ENCODE peak calls at places on chromosomes 11 and 22, in nine cellular contexts. One of them, this sample, is unnamed.

GRCh38 chr11:70327717-70328116 is 57.2 kb downstream of the PPFIA1 start:
- DNase-seq in IMR-90: no peak
- DNase-seq in transverse colon: no peak
- DNase-seq in vagina: no peak
- DNase-seq in right lobe of liver: no peak
- DNase-seq in uterus: no peak
- DNase-seq in gastrocnemius medialis: no peak
- DNase-seq in adrenal gland: peak; percentile 13
- DNase-seq in HCT116: no peak
- DNase-seq in this sample: no peak

GRCh38 chr11:7512525-7513209 is 1.1 kb upstream of the PPFIBP2 start:
- DNase-seq in IMR-90: no peak
- DNase-seq in transverse colon: peak; percentile 80
- DNase-seq in vagina: no peak
- DNase-seq in right lobe of liver: peak; percentile 68
- DNase-seq in uterus: peak; percentile 58
- DNase-seq in gastrocnemius medialis: peak; percentile 82
- DNase-seq in adrenal gland: peak; percentile 88
- DNase-seq in HCT116: no peak
- DNase-seq in this sample: peak; percentile 59

GRCh38 chr11:9688716-9689511 is 25.0 kb downstream of the SWAP70 start:
- DNase-seq in IMR-90: peak; percentile 81
- DNase-seq in transverse colon: no peak
- DNase-seq in vagina: no peak
- DNase-seq in right lobe of liver: no peak
- DNase-seq in uterus: no peak
- DNase-seq in gastrocnemius medialis: no peak
- DNase-seq in adrenal gland: peak; percentile 65
- DNase-seq in HCT116: no peak
- DNase-seq in this sample: no peak

GRCh38 chr11:19769820-19770219 is 57.2 kb downstream of the NAV2 start:
- DNase-seq in IMR-90: peak; percentile 66
- DNase-seq in transverse colon: no peak
- DNase-seq in vagina: no peak
- DNase-seq in right lobe of liver: no peak
- DNase-seq in uterus: no peak
- DNase-seq in gastrocnemius medialis: no peak
- DNase-seq in adrenal gland: no peak
- DNase-seq in HCT116: no peak
- DNase-seq in this sample: no peak

GRCh38 chr22:50678651-50679521 is 6.3 kb downstream of the SHANK3 start:
- DNase-seq in IMR-90: no peak
- DNase-seq in transverse colon: no peak
- DNase-seq in vagina: no peak
- DNase-seq in right lobe of liver: no peak
- DNase-seq in uterus: no peak
- DNase-seq in gastrocnemius medialis: no peak
- DNase-seq in adrenal gland: peak; percentile 39
- DNase-seq in HCT116: no peak
- DNase-seq in this sample: no peak

GRCh38 chr22:39278040-39278439 is 33.3 kb upstream of the PDGFB start:
- DNase-seq in IMR-90: peak; percentile 53
- DNase-seq in transverse colon: no peak
- DNase-seq in vagina: no peak
- DNase-seq in right lobe of liver: peak; percentile 62
- DNase-seq in uterus: no peak
- DNase-seq in gastrocnemius medialis: peak; percentile 34
- DNase-seq in adrenal gland: peak; percentile 68
- DNase-seq in HCT116: no peak
- DNase-seq in this sample: no peak

GRCh38 chr11:123062892-123063395 is 1.0 kb upstream of the HSPA8 start:
- DNase-seq in IMR-90: peak; percentile 38
- DNase-seq in transverse colon: no peak
- DNase-seq in vagina: no peak
- DNase-seq in right lobe of liver: no peak
- DNase-seq in uterus: no peak
- DNase-seq in gastrocnemius medialis: no peak
- DNase-seq in adrenal gland: no peak
- DNase-seq in HCT116: no peak
- DNase-seq in this sample: no peak

GRCh38 chr11:127006311-127006710 is 5.7 kb upstream of the KIRREL3 start:
- DNase-seq in IMR-90: peak; percentile 55
- DNase-seq in transverse colon: no peak
- DNase-seq in vagina: no peak
- DNase-seq in right lobe of liver: no peak
- DNase-seq in uterus: no peak
- DNase-seq in gastrocnemius medialis: no peak
- DNase-seq in adrenal gland: no peak
- DNase-seq in HCT116: no peak
- DNase-seq in this sample: no peak

GRCh38 chr11:83206221-83206620 is 12.7 kb downstream of the ANKRD42 start:
- DNase-seq in IMR-90: no peak
- DNase-seq in transverse colon: no peak
- DNase-seq in vagina: no peak
- DNase-seq in right lobe of liver: no peak
- DNase-seq in uterus: no peak
- DNase-seq in gastrocnemius medialis: no peak
- DNase-seq in adrenal gland: no peak
- DNase-seq in HCT116: no peak
- DNase-seq in this sample: no peak

GRCh38 chr11:83206771-83207413 is 13.4 kb downstream of the ANKRD42 start:
- DNase-seq in IMR-90: no peak
- DNase-seq in transverse colon: no peak
- DNase-seq in vagina: no peak
- DNase-seq in right lobe of liver: no peak
- DNase-seq in uterus: no peak
- DNase-seq in gastrocnemius medialis: no peak
- DNase-seq in adrenal gland: no peak
- DNase-seq in HCT116: no peak
- DNase-seq in this sample: no peak
- H3K9me3 ChIP-seq in IMR-90: no peaks in the 10 kb centered on the region
- H3K9me3 ChIP-seq in transverse colon: no peaks in the 10 kb centered on the region
- H3K9me3 ChIP-seq in vagina: no peaks in the 10 kb centered on the region
- H3K9me3 ChIP-seq in right lobe of liver: no peaks in the 10 kb centered on the region
- H3K9me3 ChIP-seq in uterus: no peaks in the 10 kb centered on the region
- H3K9me3 ChIP-seq in gastrocnemius medialis: no peaks in the 10 kb centered on the region
- H3K9me3 ChIP-seq in adrenal gland: no peaks in the 10 kb centered on the region
- H3K9me3 ChIP-seq in HCT116: no peaks in the 10 kb centered on the region
- H3K9me3 ChIP-seq in this sample: no peaks in the 10 kb centered on the region

GRCh38 chr22:36480941-36481392 is 473 bp downstream of the TXN2 start:
- DNase-seq in IMR-90: no peak
- DNase-seq in transverse colon: no peak
- DNase-seq in vagina: no peak
- DNase-seq in right lobe of liver: no peak
- DNase-seq in uterus: no peak
- DNase-seq in gastrocnemius medialis: no peak
- DNase-seq in adrenal gland: no peak
- DNase-seq in HCT116: no peak
- DNase-seq in this sample: no peak

GRCh38 chr22:36486619-36487384 is 5.4 kb upstream of the TXN2 start:
- DNase-seq in IMR-90: peak; percentile 68
- DNase-seq in transverse colon: peak; percentile 58
- DNase-seq in vagina: no peak
- DNase-seq in right lobe of liver: no peak
- DNase-seq in uterus: no peak
- DNase-seq in gastrocnemius medialis: no peak
- DNase-seq in adrenal gland: peak; percentile 77
- DNase-seq in HCT116: no peak
- DNase-seq in this sample: no peak

GRCh38 chr22:36478966-36479365 is 2.5 kb downstream of the TXN2 start:
- DNase-seq in IMR-90: no peak
- DNase-seq in transverse colon: no peak
- DNase-seq in vagina: no peak
- DNase-seq in right lobe of liver: no peak
- DNase-seq in uterus: no peak
- DNase-seq in gastrocnemius medialis: no peak
- DNase-seq in adrenal gland: peak; percentile 91
- DNase-seq in HCT116: no peak
- DNase-seq in this sample: no peak

DNA sequence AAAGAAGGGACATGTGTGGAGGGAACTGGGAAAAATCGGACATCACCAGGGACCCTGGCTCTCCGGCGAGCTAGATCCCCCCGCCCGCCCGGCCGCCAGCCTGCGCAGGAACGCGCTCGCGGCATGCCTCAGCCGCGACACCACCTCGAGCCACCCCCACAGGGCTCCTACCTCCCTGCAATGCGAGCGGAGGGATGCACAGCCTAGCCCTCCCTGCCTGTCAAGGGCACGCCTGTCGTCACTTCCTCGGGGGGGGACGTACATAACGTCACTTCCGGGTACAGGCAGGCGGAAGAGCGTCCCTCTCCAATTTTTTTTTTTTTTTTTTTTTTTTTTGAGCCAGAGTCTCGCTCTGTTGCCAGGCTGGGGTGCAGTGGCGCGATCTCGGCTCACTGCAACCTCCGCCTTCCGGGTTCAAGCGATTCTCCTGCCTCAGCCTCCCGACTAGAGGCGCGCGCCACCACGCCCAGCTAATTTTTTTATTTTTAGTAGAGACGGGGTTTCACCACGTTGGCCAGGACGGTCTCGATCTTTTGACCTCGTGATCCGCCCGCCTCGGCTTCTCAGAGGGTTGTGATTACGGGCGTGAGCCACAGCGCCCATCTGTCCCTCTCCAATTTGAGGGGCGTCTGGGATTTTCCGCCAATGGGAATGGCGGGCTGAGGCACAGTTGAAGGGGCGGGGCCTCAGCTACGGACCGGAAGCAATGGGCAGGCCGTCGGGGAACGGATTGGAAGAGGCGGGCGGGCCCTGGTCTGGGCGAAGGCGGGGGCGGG is at the start of gene TXN2:
- DNase-seq in IMR-90: peak; percentile 95
- DNase-seq in transverse colon: peak; percentile 97
- DNase-seq in vagina: peak; percentile 97
- DNase-seq in right lobe of liver: peak; percentile 98
- DNase-seq in uterus: peak; percentile 98
- DNase-seq in gastrocnemius medialis: peak; percentile 95
- DNase-seq in adrenal gland: peak; percentile 99
- DNase-seq in HCT116: peak; percentile 89
- DNase-seq in this sample: peak; percentile 96
- TF ChIP-seq POLR2A in IMR-90: peak; percentile 95
- TF ChIP-seq POLR2A in transverse colon: peak; percentile 91
- TF ChIP-seq POLR2A in vagina: peak; percentile 66
- TF ChIP-seq POLR2A in right lobe of liver: peak; percentile 91
- TF ChIP-seq POLR2A in uterus: peak; percentile 78
- TF ChIP-seq POLR2A in gastrocnemius medialis: peak; percentile 84
- TF ChIP-seq POLR2A in adrenal gland: peak; percentile 97
- TF ChIP-seq POLR2A in HCT116: peak; percentile 58
- TF ChIP-seq POLR2A in this sample: peak; percentile 64

GRCh38 chr22:20802452-20802851 is 28.5 kb downstream of the SERPIND1 start:
- DNase-seq in IMR-90: no peak
- DNase-seq in transverse colon: no peak
- DNase-seq in vagina: no peak
- DNase-seq in right lobe of liver: no peak
- DNase-seq in uterus: no peak
- DNase-seq in gastrocnemius medialis: no peak
- DNase-seq in adrenal gland: no peak
- DNase-seq in HCT116: no peak
- DNase-seq in this sample: no peak

GRCh38 chr22:20796731-20797130 is 22.8 kb downstream of the SERPIND1 start:
- DNase-seq in IMR-90: no peak
- DNase-seq in transverse colon: no peak
- DNase-seq in vagina: no peak
- DNase-seq in right lobe of liver: no peak
- DNase-seq in uterus: no peak
- DNase-seq in gastrocnemius medialis: no peak
- DNase-seq in adrenal gland: no peak
- DNase-seq in HCT116: no peak
- DNase-seq in this sample: no peak

GRCh38 chr22:20798218-20798617 is 24.3 kb downstream of the SERPIND1 start:
- DNase-seq in IMR-90: no peak
- DNase-seq in transverse colon: no peak
- DNase-seq in vagina: no peak
- DNase-seq in right lobe of liver: no peak
- DNase-seq in uterus: no peak
- DNase-seq in gastrocnemius medialis: no peak
- DNase-seq in adrenal gland: no peak
- DNase-seq in HCT116: no peak
- DNase-seq in this sample: no peak

GRCh38 chr22:20799449-20799848 is 25.5 kb downstream of the SERPIND1 start:
- DNase-seq in IMR-90: no peak
- DNase-seq in transverse colon: no peak
- DNase-seq in vagina: no peak
- DNase-seq in right lobe of liver: no peak
- DNase-seq in uterus: no peak
- DNase-seq in gastrocnemius medialis: no peak
- DNase-seq in adrenal gland: no peak
- DNase-seq in HCT116: no peak
- DNase-seq in this sample: no peak

GRCh38 chr22:20798974-20799373 is 25.1 kb downstream of the SERPIND1 start:
- DNase-seq in IMR-90: no peak
- DNase-seq in transverse colon: no peak
- DNase-seq in vagina: no peak
- DNase-seq in right lobe of liver: no peak
- DNase-seq in uterus: no peak
- DNase-seq in gastrocnemius medialis: no peak
- DNase-seq in adrenal gland: no peak
- DNase-seq in HCT116: no peak
- DNase-seq in this sample: no peak
- H3K36me3 ChIP-seq in IMR-90: peaks cover 58% of the 10 kb centered on the region
- H3K36me3 ChIP-seq in transverse colon: no peaks in the 10 kb centered on the region
- H3K36me3 ChIP-seq in vagina: peaks cover 88% of the 10 kb centered on the region
- H3K36me3 ChIP-seq in right lobe of liver: no peaks in the 10 kb centered on the region
- H3K36me3 ChIP-seq in uterus: no peaks in the 10 kb centered on the region
- H3K36me3 ChIP-seq in gastrocnemius medialis: no peaks in the 10 kb centered on the region
- H3K36me3 ChIP-seq in adrenal gland: peaks cover 82% of the 10 kb centered on the region
- H3K36me3 ChIP-seq in HCT116: peaks cover 18% of the 10 kb centered on the region
- H3K36me3 ChIP-seq in this sample: peaks cover 13% of the 10 kb centered on the region

GRCh38 chr22:49427341-49427740 is 400.3 kb downstream of the BRD1 start:
- DNase-seq in IMR-90: no peak
- DNase-seq in transverse colon: no peak
- DNase-seq in vagina: no peak
- DNase-seq in right lobe of liver: no peak
- DNase-seq in uterus: no peak
- DNase-seq in gastrocnemius medialis: no peak
- DNase-seq in adrenal gland: peak; percentile 21
- DNase-seq in HCT116: no peak
- DNase-seq in this sample: peak; percentile 19

GRCh38 chr22:49427941-49428340 is 399.7 kb downstream of the BRD1 start:
- DNase-seq in IMR-90: no peak
- DNase-seq in transverse colon: no peak
- DNase-seq in vagina: no peak
- DNase-seq in right lobe of liver: no peak
- DNase-seq in uterus: no peak
- DNase-seq in gastrocnemius medialis: no peak
- DNase-seq in adrenal gland: peak; percentile 15
- DNase-seq in HCT116: no peak
- DNase-seq in this sample: peak; percentile 20

GRCh38 chr22:49426618-49427266 is 400.9 kb downstream of the BRD1 start:
- DNase-seq in IMR-90: no peak
- DNase-seq in transverse colon: no peak
- DNase-seq in vagina: no peak
- DNase-seq in right lobe of liver: no peak
- DNase-seq in uterus: no peak
- DNase-seq in gastrocnemius medialis: no peak
- DNase-seq in adrenal gland: peak; percentile 34
- DNase-seq in HCT116: no peak
- DNase-seq in this sample: no peak

GRCh38 chr22:49431559-49431958 is 396.1 kb downstream of the BRD1 start:
- DNase-seq in IMR-90: no peak
- DNase-seq in transverse colon: no peak
- DNase-seq in vagina: no peak
- DNase-seq in right lobe of liver: no peak
- DNase-seq in uterus: no peak
- DNase-seq in gastrocnemius medialis: no peak
- DNase-seq in adrenal gland: peak; percentile 15
- DNase-seq in HCT116: no peak
- DNase-seq in this sample: no peak

GRCh38 chr22:49429066-49429465 is 398.6 kb downstream of the BRD1 start:
- DNase-seq in IMR-90: no peak
- DNase-seq in transverse colon: no peak
- DNase-seq in vagina: no peak
- DNase-seq in right lobe of liver: no peak
- DNase-seq in uterus: no peak
- DNase-seq in gastrocnemius medialis: no peak
- DNase-seq in adrenal gland: peak; percentile 7
- DNase-seq in HCT116: no peak
- DNase-seq in this sample: no peak
- H3K9me3 ChIP-seq in IMR-90: peaks cover 37% of the 10 kb centered on the region
- H3K9me3 ChIP-seq in transverse colon: no peaks in the 10 kb centered on the region
- H3K9me3 ChIP-seq in vagina: no peaks in the 10 kb centered on the region
- H3K9me3 ChIP-seq in right lobe of liver: no peaks in the 10 kb centered on the region
- H3K9me3 ChIP-seq in uterus: no peaks in the 10 kb centered on the region
- H3K9me3 ChIP-seq in gastrocnemius medialis: no peaks in the 10 kb centered on the region
- H3K9me3 ChIP-seq in adrenal gland: no peaks in the 10 kb centered on the region
- H3K9me3 ChIP-seq in HCT116: no peaks in the 10 kb centered on the region
- H3K9me3 ChIP-seq in this sample: no peaks in the 10 kb centered on the region

This sample was measured in breast epithelium.